ENCODE peak calls at places on chromosomes 5 and 9, in seven cellular contexts. U, M, Y, B, E, N and K are unnamed samples.

GRCh38 chr5:138640138-138640537 is 64.9 kb upstream of the HSPA9 start:
- DNase-seq in Y (no peak), U (no peak), N (no peak), E (no peak), M (no peak), B (no peak), K (no peak)

GRCh38 chr9:93390953-93391515 is 60.5 kb upstream of the FAM120A start:
- DNase-seq in Y (no peak), U (no peak), E (no peak), M (no peak), N (no peak), B (no peak), K (no peak)

GRCh38 chr5:8943301-8943700 is 602.6 kb downstream of the SEMA5A start:
- DNase-seq in U (no peak), E (no peak), N (no peak), M (no peak), Y (no peak), B (peak), K (no peak)

GRCh38 chr9:9674461-9674860 is 938.3 kb downstream of the PTPRD start:
- DNase-seq in Y (no peak), B (no peak), N (no peak), E (no peak), U (no peak), M (no peak), K (no peak)

GRCh38 chr9:26779072-26779471 is 113.5 kb downstream of the CAAP1 start:
- DNase-seq in Y (no peak), E (no peak), N (no peak), M (no peak), B (peak), U (no peak), K (no peak)

GRCh38 chr5:176653986-176654385 is 6.7 kb downstream of the TSPAN17 start:
- DNase-seq in E (no peak), M (no peak), B (no peak), N (no peak), U (no peak), Y (no peak), K (no peak)

GRCh38 chr5:100551183-100551582 is 16.0 kb downstream of the FAM174A start:
- DNase-seq in M (no peak), B (no peak), N (no peak), E (no peak), U (no peak), Y (no peak), K (no peak)

GRCh38 chr5:165188555-165189260 is 1683.3 kb downstream of the MAT2B start:
- DNase-seq in U (no peak), Y (no peak), M (no peak), E (no peak), N (no peak), B (no peak), K (no peak)

GRCh38 chr5:58366461-58366860 is 93.4 kb downstream of the PLK2 start:
- DNase-seq in N (peak), U (no peak), E (no peak), B (peak), Y (no peak), M (no peak), K (no peak)

GRCh38 chr5:96315431-96315830 is 117.6 kb downstream of the PCSK1 start:
- DNase-seq in N (no peak), B (no peak), M (no peak), E (no peak), U (no peak), Y (no peak), K (no peak)

GRCh38 chr9:23543420-23543819 is 282.6 kb downstream of the ELAVL2 start:
- DNase-seq in Y (no peak), N (no peak), U (no peak), M (no peak), B (no peak), E (no peak), K (no peak)

GRCh38 chr5:141753971-141754713 is 72.1 kb upstream of the ARAP3 start:
- DNase-seq in U (peak), Y (peak), N (no peak), B (peak), M (no peak), E (no peak), K (no peak)

GRCh38 chr9:19521205-19521604 is 112.4 kb downstream of the ACER2 start:
- DNase-seq in B (no peak), N (no peak), Y (no peak), U (no peak), E (no peak), M (no peak), K (no peak)

GRCh38 chr9:10876333-10876732 is 263.5 kb upstream of the PTPRD start:
- DNase-seq in M (no peak), Y (no peak), E (no peak), U (no peak), B (peak), N (no peak), K (no peak)

GRCh38 chr9:112503170-112503569 is 16.5 kb downstream of the KIAA1958 start:
- DNase-seq in E (no peak), M (no peak), B (no peak), U (no peak), N (no peak), Y (no peak), K (peak)

GRCh38 chr5:146188358-146188757 is 5.9 kb upstream of the LARS1 start:
- DNase-seq in E (no peak), M (no peak), Y (no peak), N (peak), B (no peak), U (no peak), K (no peak)

GRCh38 chr5:93794954-93795353 is 53.6 kb upstream of the POU5F2 start:
- DNase-seq in N (no peak), M (peak), Y (no peak), U (no peak), B (no peak), E (no peak), K (no peak)

GRCh38 chr5:145847499-145848497 is 12.7 kb upstream of the PRELID2 start:
- DNase-seq in Y (no peak), M (no peak), N (peak), U (no peak), E (no peak), B (peak), K (no peak)

GRCh38 chr9:99172129-99173091 is 49.3 kb downstream of the ALG2 start:
- DNase-seq in Y (no peak), E (no peak), U (no peak), N (no peak), B (no peak), M (no peak), K (no peak)

GRCh38 chr5:151153766-151154272 is 3.8 kb downstream of the ANXA6 start:
- DNase-seq in M (no peak), N (no peak), Y (no peak), B (no peak), E (no peak), U (peak), K (no peak)

GRCh38 chr9:136694865-136695247 is 7.6 kb upstream of the AGPAT2 start:
- DNase-seq in Y (no peak), N (no peak), B (no peak), E (no peak), M (no peak), U (no peak), K (no peak)

GRCh38 chr9:71487046-71487445 is 281.3 kb downstream of the CEMIP2 start:
- DNase-seq in N (peak), M (no peak), B (no peak), E (no peak), Y (no peak), U (no peak), K (no peak)

GRCh38 chr9:99266136-99267023 is 44.3 kb downstream of the SEC61B start:
- DNase-seq in N (peak), M (peak), U (peak), B (peak), Y (peak), E (peak), K (peak)

GRCh38 chr9:76999261-76999660 is 20.2 kb upstream of the FOXB2 start:
- DNase-seq in E (no peak), U (no peak), M (no peak), Y (no peak), N (no peak), B (no peak), K (no peak)

GRCh38 chr5:115100556-115100955 is 69.2 kb downstream of the TRIM36 start:
- DNase-seq in B (peak), N (no peak), M (no peak), U (no peak), E (no peak), Y (no peak), K (no peak)

GRCh38 chr9:130443456-130443801 is 1.3 kb upstream of the ASS1 start:
- DNase-seq in E (no peak), N (no peak), M (no peak), Y (no peak), U (no peak), B (no peak), K (no peak)

GRCh38 chr9:130445268-130445983 is 665 bp downstream of the ASS1 start:
- DNase-seq in Y (no peak), U (no peak), M (peak), B (peak), N (no peak), E (no peak), K (peak)

GRCh38 chr9:130444565-130445221 is at the start of gene ASS1:
- DNase-seq in N (no peak), B (peak), E (peak), Y (peak), U (peak), M (peak), K (peak)

GRCh38 chr9:130442746-130443455 is 1.9 kb upstream of the ASS1 start:
- DNase-seq in U (no peak), E (no peak), Y (no peak), N (no peak), B (no peak), M (no peak), K (no peak)

GRCh38 chr9:130443840-130444492 is 795 bp upstream of the ASS1 start:
- DNase-seq in B (no peak), Y (no peak), N (no peak), E (no peak), U (no peak), M (no peak), K (no peak)
- TF ChIP-seq CTCF in B (no peak), Y (no peak), N (no peak), E (no peak), U (no peak), M (no peak), K (no peak)

GRCh38 chr5:78627766-78628165 is 20.8 kb downstream of the LHFPL2 start:
- DNase-seq in N (peak), Y (no peak), B (no peak), M (no peak), U (no peak), E (no peak), K (no peak)

GRCh38 chr5:78624992-78625391 is 23.6 kb downstream of the LHFPL2 start:
- DNase-seq in U (no peak), N (no peak), Y (no peak), B (no peak), E (no peak), M (no peak), K (no peak)

GRCh38 chr5:78626009-78626571 is 22.5 kb downstream of the LHFPL2 start:
- DNase-seq in M (no peak), E (no peak), Y (no peak), B (no peak), N (no peak), U (no peak), K (no peak)

GRCh38 chr5:78628260-78629024 is 20.1 kb downstream of the LHFPL2 start:
- DNase-seq in Y (no peak), N (no peak), U (no peak), B (no peak), E (no peak), M (no peak), K (no peak)

DNA sequence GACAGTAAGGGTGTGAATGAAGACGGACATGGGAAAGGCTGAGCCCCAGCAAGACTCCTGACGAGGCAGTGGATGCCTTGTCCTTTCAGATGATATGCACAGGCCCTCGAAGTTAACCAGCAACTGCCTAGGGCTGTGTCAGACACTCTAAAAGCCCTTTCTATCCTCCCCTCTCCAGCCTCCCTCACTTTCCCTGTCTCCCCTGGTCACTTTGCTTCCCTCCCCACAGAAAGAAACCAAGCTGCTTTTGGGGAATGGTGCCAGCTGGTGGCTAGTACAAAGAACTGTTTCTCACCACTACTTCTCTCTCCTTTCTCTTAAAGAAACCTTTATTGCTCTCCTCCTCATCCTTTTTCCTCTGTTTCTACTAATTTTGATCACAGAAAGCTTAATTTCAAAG is 21.4 kb downstream of the LHFPL2 start:
- DNase-seq in N (no peak), U (no peak), E (no peak), B (peak), M (no peak), Y (no peak), K (no peak)
- TF ChIP-seq CTCF in N (peak), U (no peak), E (no peak), B (peak), M (peak), Y (no peak), K (peak)

DNA sequence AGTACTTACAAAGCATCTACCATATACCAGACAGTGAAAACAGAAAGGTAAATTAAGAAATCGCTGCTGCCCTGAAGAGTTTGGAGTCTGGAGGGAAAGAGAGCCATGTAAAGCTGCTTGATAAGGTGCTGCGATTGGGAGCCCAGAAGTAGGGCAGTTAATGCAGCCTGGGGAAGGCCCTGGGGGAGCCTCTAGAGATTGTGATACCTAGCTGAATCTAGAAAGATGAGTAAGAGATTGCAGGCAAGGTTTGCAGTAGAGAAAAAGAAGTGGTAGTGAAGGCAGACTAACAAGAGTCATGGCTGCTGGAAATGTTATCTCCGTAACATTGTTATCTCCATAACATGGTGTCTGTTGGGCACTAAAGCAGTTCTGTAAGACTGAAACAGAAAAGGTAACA is 24.0 kb upstream of the GLIPR2 start:
- DNase-seq in E (no peak), Y (no peak), B (no peak), M (no peak), N (no peak), U (no peak), K (no peak)
- TF ChIP-seq CTCF in E (no peak), Y (no peak), B (no peak), M (no peak), N (no peak), U (no peak), K (no peak)

GRCh38 chr5:51398875-51399635 is 15.8 kb downstream of the ISL1 start:
- DNase-seq in M (no peak), E (no peak), U (no peak), Y (no peak), B (no peak), N (no peak), K (no peak)

GRCh38 chr5:51399636-51399993 is 16.4 kb downstream of the ISL1 start:
- DNase-seq in M (no peak), B (no peak), N (no peak), U (no peak), Y (no peak), E (no peak), K (no peak)

DNA sequence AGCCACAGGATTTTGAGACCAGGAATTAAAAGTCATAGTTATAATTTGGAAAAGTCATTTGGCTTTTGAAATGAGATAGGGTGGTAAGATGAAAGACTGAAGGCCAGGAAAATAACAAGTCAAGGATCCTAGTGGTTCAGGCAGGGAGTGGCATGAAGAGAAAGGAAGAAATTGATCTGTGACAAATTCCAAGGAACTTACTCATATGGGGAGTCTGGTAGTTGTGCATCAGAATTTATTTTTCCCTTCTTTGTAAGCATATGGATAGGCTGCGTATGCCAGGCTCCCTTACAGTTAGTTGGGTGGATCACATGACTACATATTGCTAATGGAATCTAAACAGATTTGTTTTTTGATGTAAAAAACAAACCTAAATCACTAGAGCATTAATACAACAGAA is 21.0 kb downstream of the ISL1 start:
- DNase-seq in N (no peak), B (no peak), M (no peak), Y (no peak), U (no peak), E (no peak), K (no peak)
- TF ChIP-seq CTCF in N (no peak), B (no peak), M (no peak), Y (no peak), U (no peak), E (no peak), K (no peak)

GRCh38 chr9:126327750-126328120 is 1.1 kb downstream of the MVB12B start:
- DNase-seq in M (no peak), U (no peak), N (no peak), Y (no peak), B (no peak), E (no peak), K (no peak)

GRCh38 chr9:126326228-126327015 is at the start of gene MVB12B:
- DNase-seq in E (peak), Y (peak), U (peak), B (no peak), M (peak), N (no peak), K (peak)

GRCh38 chr9:126325779-126326178 is 850 bp upstream of the MVB12B start:
- DNase-seq in M (no peak), B (no peak), Y (no peak), U (no peak), N (no peak), E (no peak), K (no peak)

GRCh38 chr9:126328415-126328814 is 1.8 kb downstream of the MVB12B start:
- DNase-seq in N (no peak), U (no peak), B (no peak), M (no peak), E (no peak), Y (no peak), K (no peak)

GRCh38 chr9:126327016-126327749 is 554 bp downstream of the MVB12B start:
- DNase-seq in B (no peak), U (peak), E (peak), M (peak), N (no peak), Y (no peak), K (no peak)
- TF ChIP-seq CTCF in B (no peak), U (no peak), E (peak), M (no peak), N (no peak), Y (no peak), K (no peak)

GRCh38 chr9:8183618-8184017 is 384.0 kb upstream of the DMAC1 start:
- DNase-seq in M (no peak), Y (no peak), B (no peak), E (no peak), N (no peak), U (no peak), K (no peak)
- TF ChIP-seq CTCF in M (no peak), Y (no peak), B (no peak), E (no peak), N (no peak), U (no peak), K (no peak)

GRCh38 chr9:18149457-18150011 is 324.4 kb upstream of the ADAMTSL1 start:
- DNase-seq in M (no peak), B (peak), U (no peak), E (no peak), Y (no peak), N (no peak), K (no peak)
- TF ChIP-seq CTCF in M (peak), B (no peak), U (no peak), E (no peak), Y (no peak), N (peak), K (no peak)